ENCODE peak calls at places on chromosomes 2 and 18, in ten cellular contexts. C is NAMALWA; U is skeletal muscle cell; O is nephron progenitor cell; Y is IMR-90; E is aorta; N is foreskin fibroblast; X is activated naive CD4-positive, alpha-beta T cell; D is B cell; G is stomach. B is an unnamed sample.

GRCh38 chr18:77198663-77199062 is 51.0 kb upstream of the GALR1 start:
- DNase-seq in C (no peak), U (no peak), O (no peak), Y (no peak), E (no peak), N (no peak), X (no peak), D (no peak), G (no peak), B (no peak)

GRCh38 chr2:54015809-54016703 is 45.3 kb upstream of the PSME4 start:
- DNase-seq in C (no peak), U (peak; percentile 64), O (no peak), Y (peak; percentile 88), E (no peak), N (peak; percentile 89), X (no peak), D (no peak), G (no peak), B (peak; percentile 86)

GRCh38 chr2:237500681-237501424 is 13.8 kb downstream of the MLPH start:
- DNase-seq in C (no peak), U (peak; percentile 100), O (no peak), Y (peak; percentile 100), E (no peak), N (peak; percentile 100), X (no peak), D (no peak), G (no peak), B (peak; percentile 94)

GRCh38 chr2:64937341-64938230 is 51.6 kb upstream of the SLC1A4 start:
- DNase-seq in C (peak; percentile 64), U (no peak), O (no peak), Y (no peak), E (peak; percentile 75), N (no peak), X (no peak), D (peak; percentile 59), G (no peak), B (no peak)

GRCh38 chr2:1406434-1406833 is 6.8 kb upstream of the TPO start:
- DNase-seq in C (no peak), U (no peak), O (no peak), Y (no peak), E (no peak), N (no peak), X (no peak), D (no peak), G (no peak), B (no peak)

GRCh38 chr2:224570328-224570993 is 14.7 kb downstream of the CUL3 start:
- DNase-seq in C (no peak), U (no peak), O (no peak), Y (peak; percentile 60), E (no peak), N (peak; percentile 49), X (no peak), D (no peak), G (no peak), B (peak; percentile 75)

GRCh38 chr2:129296401-129297343 is 682.8 kb upstream of the RAB6C start:
- DNase-seq in C (no peak), U (no peak), O (no peak), Y (no peak), E (no peak), N (no peak), X (no peak), D (no peak), G (no peak), B (no peak)

GRCh38 chr2:33634261-33634910 is 35.3 kb upstream of the FAM98A start:
- DNase-seq in C (no peak), U (no peak), O (no peak), Y (no peak), E (no peak), N (no peak), X (no peak), D (no peak), G (no peak), B (no peak)

GRCh38 chr18:52716926-52717325 is 376.9 kb downstream of the DCC start:
- DNase-seq in C (peak; percentile 19), U (peak; percentile 10), O (peak; percentile 13), Y (peak; percentile 5), E (no peak), N (peak; percentile 29), X (no peak), D (no peak), G (no peak), B (peak; percentile 9)

GRCh38 chr2:148021059-148021985 is at the start of gene MBD5:
- DNase-seq in C (peak; percentile 83), U (peak; percentile 17), O (no peak), Y (peak; percentile 58), E (peak; percentile 64), N (peak; percentile 27), X (peak; percentile 66), D (peak; percentile 75), G (peak; percentile 37), B (peak; percentile 57)

GRCh38 chr2:124838426-124838825 is 813.3 kb downstream of the CNTNAP5 start:
- DNase-seq in C (no peak), U (no peak), O (no peak), Y (no peak), E (no peak), N (no peak), X (no peak), D (no peak), G (no peak), B (no peak)

GRCh38 chr2:118841450-118841827 is 6.0 kb downstream of the EN1 start:
- DNase-seq in C (no peak), U (no peak), O (no peak), Y (no peak), E (no peak), N (no peak), X (no peak), D (no peak), G (no peak), B (no peak)

GRCh38 chr2:60581461-60582282 is 28.2 kb upstream of the BCL11A start:
- DNase-seq in C (peak; percentile 80), U (no peak), O (peak; percentile 90), Y (peak; percentile 27), E (peak; percentile 75), N (peak; percentile 34), X (peak; percentile 55), D (peak; percentile 80), G (peak; percentile 77), B (peak; percentile 23)

GRCh38 chr2:15763822-15764682 is 172.4 kb downstream of the DDX1 start:
- DNase-seq in C (no peak), U (no peak), O (no peak), Y (no peak), E (no peak), N (no peak), X (no peak), D (no peak), G (no peak), B (no peak)

GRCh38 chr2:50295596-50295995 is 736.3 kb downstream of the NRXN1 start:
- DNase-seq in C (no peak), U (no peak), O (no peak), Y (no peak), E (no peak), N (no peak), X (no peak), D (no peak), G (no peak), B (no peak)

GRCh38 chr2:235088608-235089020 is 136.8 kb downstream of the SH3BP4 start:
- DNase-seq in C (peak; percentile 1), U (no peak), O (no peak), Y (no peak), E (no peak), N (no peak), X (no peak), D (no peak), G (no peak), B (peak; percentile 15)

GRCh38 chr2:165193178-165193777 is 10.6 kb downstream of the SCN3A start:
- DNase-seq in C (peak; percentile 89), U (no peak), O (no peak), Y (no peak), E (no peak), N (no peak), X (no peak), D (peak; percentile 76), G (no peak), B (no peak)

GRCh38 chr18:23671564-23671963 is 8.9 kb upstream of the ANKRD29 start:
- DNase-seq in C (no peak), U (no peak), O (no peak), Y (no peak), E (no peak), N (no peak), X (no peak), D (no peak), G (no peak), B (no peak)

GRCh38 chr18:24014986-24015896 is 687 bp downstream of the TTC39C start:
- DNase-seq in C (peak; percentile 68), U (peak; percentile 36), O (peak; percentile 54), Y (peak; percentile 76), E (peak; percentile 72), N (peak; percentile 88), X (peak; percentile 40), D (no peak), G (peak; percentile 47), B (peak; percentile 66)

GRCh38 chr18:76620326-76620813 is 125.3 kb upstream of the ZNF516 start:
- DNase-seq in C (peak; percentile 73), U (peak; percentile 46), O (peak; percentile 73), Y (peak; percentile 77), E (peak; percentile 82), N (peak; percentile 76), X (peak; percentile 18), D (no peak), G (peak; percentile 63), B (peak; percentile 82)

GRCh38 chr2:224884188-224884587 is 158.1 kb downstream of the DOCK10 start:
- DNase-seq in C (no peak), U (peak; percentile 80), O (no peak), Y (peak; percentile 35), E (no peak), N (peak; percentile 63), X (no peak), D (no peak), G (no peak), B (peak; percentile 82)

GRCh38 chr2:149002378-149002890 is 36.1 kb upstream of the LYPD6B start:
- DNase-seq in C (no peak), U (no peak), O (no peak), Y (no peak), E (no peak), N (no peak), X (no peak), D (no peak), G (no peak), B (no peak)

B was measured in fibroblast of lung.